ENCODE peak calls at places on chromosomes 3 and 15, in eight cellular contexts. D is mucosa of descending colon, W is adrenal gland, N is esophagus squamous epithelium, C is cardiac fibroblast, O is AG09309, Y is heart left ventricle, T is GM13977. Q is an unnamed sample.
A peak's percentile ranks its signal among the peaks of the same experiment; 100 is the strongest.

GRCh38 chr3:100865442-100865841 is 127.8 kb downstream of the ABI3BP start:
- DNase-seq in D (no peak), W (no peak), N (no peak), C (peak; percentile 28), O (no peak), Y (no peak), T (no peak), Q (no peak)

GRCh38 chr15:60358935-60359672 is 38.7 kb downstream of the ANXA2 start:
- DNase-seq in D (no peak), W (peak; percentile 58), N (no peak), C (peak; percentile 63), O (peak; percentile 67), Y (no peak), T (no peak), Q (no peak)

GRCh38 chr3:107868449-107868848 is 222.4 kb downstream of the CD47 start:
- DNase-seq in D (no peak), W (no peak), N (no peak), C (no peak), O (no peak), Y (no peak), T (no peak), Q (no peak)

GRCh38 chr3:24494616-24495333 is at the start of gene THRB:
- DNase-seq in D (peak; percentile 80), W (peak; percentile 76), N (no peak), C (peak; percentile 59), O (no peak), Y (peak; percentile 79), T (peak; percentile 74), Q (no peak)

GRCh38 chr3:22859618-22860017 is 343.5 kb upstream of the UBE2E2 start:
- DNase-seq in D (no peak), W (no peak), N (no peak), C (no peak), O (no peak), Y (no peak), T (no peak), Q (no peak)

GRCh38 chr3:177597325-177598109 is 400.2 kb upstream of the TBL1XR1 start:
- DNase-seq in D (no peak), W (peak; percentile 39), N (no peak), C (peak; percentile 94), O (peak; percentile 79), Y (peak; percentile 51), T (peak; percentile 9), Q (peak; percentile 61)

GRCh38 chr3:172918165-172918564 is 167.6 kb downstream of the ECT2 start:
- DNase-seq in D (no peak), W (no peak), N (no peak), C (peak; percentile 82), O (no peak), Y (no peak), T (no peak), Q (peak; percentile 11)

GRCh38 chr3:183449391-183449790 is 21.0 kb upstream of the MCF2L2 start:
- DNase-seq in D (no peak), W (peak; percentile 39), N (no peak), C (peak; percentile 51), O (no peak), Y (peak; percentile 31), T (no peak), Q (no peak)

GRCh38 chr3:47475029-47475569 is 642 bp downstream of the SCAP start:
- DNase-seq in D (no peak), W (peak; percentile 42), N (no peak), C (no peak), O (no peak), Y (no peak), T (no peak), Q (no peak)

GRCh38 chr15:62119224-62119925 is 45.7 kb downstream of the C2CD4B start:
- DNase-seq in D (no peak), W (peak; percentile 26), N (no peak), C (peak; percentile 94), O (peak; percentile 95), Y (no peak), T (no peak), Q (peak; percentile 87)

GRCh38 chr3:186775999-186776398 is 7.4 kb upstream of the EIF4A2 start:
- DNase-seq in D (no peak), W (no peak), N (no peak), C (no peak), O (no peak), Y (no peak), T (no peak), Q (no peak)
- TF ChIP-seq CTCF in D (no peak), W (no peak), N (no peak), C (no peak), O (no peak), Y (no peak), T (no peak), Q (no peak)

DNA sequence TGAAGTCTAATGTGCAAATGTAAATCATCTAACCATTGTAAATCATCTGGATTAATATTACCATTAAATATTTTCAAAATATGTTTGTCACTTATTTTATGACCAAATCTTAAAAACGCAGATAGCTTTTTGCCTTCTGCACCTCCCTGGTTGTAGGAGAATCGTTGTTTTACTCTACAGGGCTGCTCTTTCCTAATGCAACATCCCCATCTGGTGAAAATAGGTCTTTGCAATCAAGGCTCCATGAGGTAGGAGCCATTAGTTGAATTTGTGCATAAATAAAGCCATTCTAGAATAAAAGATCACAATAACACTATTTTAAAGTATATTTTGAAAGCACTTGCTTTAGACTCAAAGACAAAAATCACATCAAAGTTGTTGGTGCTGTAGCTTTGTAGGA is 535.6 kb upstream of the AGTR1 start:
- DNase-seq in D (no peak), W (no peak), N (no peak), C (no peak), O (no peak), Y (no peak), T (no peak), Q (no peak)
- TF ChIP-seq CTCF in D (no peak), W (no peak), N (no peak), C (peak; percentile 9), O (no peak), Y (no peak), T (no peak), Q (no peak)

GRCh38 chr15:67906382-67906781 is 66.5 kb upstream of the RNU6-1 start:
- DNase-seq in D (no peak), W (no peak), N (no peak), C (peak; percentile 38), O (no peak), Y (no peak), T (no peak), Q (no peak)
- TF ChIP-seq CTCF in D (no peak), W (no peak), N (no peak), C (peak; percentile 25), O (peak; percentile 43), Y (no peak), T (no peak), Q (peak; percentile 37)

GRCh38 chr3:33456756-33457155 is 16.6 kb upstream of the UBP1 start:
- DNase-seq in D (no peak), W (no peak), N (no peak), C (peak; percentile 35), O (no peak), Y (no peak), T (no peak), Q (no peak)
- TF ChIP-seq CTCF in D (no peak), W (no peak), N (no peak), C (no peak), O (no peak), Y (no peak), T (no peak), Q (no peak)

GRCh38 chr15:52217186-52217585 is 26.0 kb upstream of the GNB5 start:
- DNase-seq in D (no peak), W (no peak), N (no peak), C (no peak), O (no peak), Y (no peak), T (no peak), Q (no peak)
- TF ChIP-seq CTCF in D (no peak), W (no peak), N (no peak), C (peak; percentile 3), O (no peak), Y (no peak), T (peak; percentile 47), Q (no peak)

DNA sequence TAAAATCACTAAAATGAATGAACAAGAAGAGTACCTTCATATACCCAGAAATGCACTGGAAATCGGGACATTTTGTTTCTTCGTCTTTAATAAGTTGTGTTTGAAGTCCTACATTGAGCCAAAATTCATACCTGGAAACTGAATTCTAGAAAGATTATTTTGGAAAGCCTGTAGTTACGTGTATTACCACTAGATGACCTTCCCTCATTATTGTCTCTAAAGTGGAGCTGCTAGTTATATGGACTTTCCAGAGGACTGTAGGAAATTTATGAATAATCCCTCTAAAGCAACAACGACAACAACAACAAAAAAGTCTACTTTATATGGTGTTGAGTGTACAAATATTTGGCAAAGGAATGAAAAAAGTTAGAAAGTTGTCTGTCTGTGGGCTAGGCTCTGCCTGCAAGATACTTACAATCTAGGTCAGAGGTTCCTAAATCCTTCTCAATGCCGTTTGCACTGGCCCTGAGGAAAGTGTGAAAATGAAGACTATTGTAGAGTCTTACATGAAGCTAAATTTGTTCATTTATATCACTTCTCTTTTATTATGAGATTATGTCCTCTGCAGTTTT is 234.8 kb upstream of the NR2E3 start:
- DNase-seq in D (no peak), W (no peak), N (no peak), C (peak; percentile 33), O (no peak), Y (no peak), T (peak; percentile 21), Q (no peak)
- TF ChIP-seq CTCF in D (peak; percentile 12), W (peak; percentile 43), N (peak; percentile 31), C (peak; percentile 66), O (peak; percentile 46), Y (peak; percentile 44), T (peak; percentile 39), Q (peak; percentile 41)